ENCODE peak calls at places on chromosomes 12 and 14, in seven cellular contexts. Z is CD8-positive, alpha-beta T cell; J is memory B cell; R is HT-29; C is islet precursor cell; M is activated CD4-positive, alpha-beta T cell treated with anti-CD3 and anti-CD28 coated beads for 48 hours; G is ACHN. A is an unnamed sample.

GRCh38 chr14:68564826-68565760 is 227.8 kb downstream of the ZFP36L1 start:
- DNase-seq in J (no peak), Z (no peak), G (no peak), C (peak), M (peak), R (no peak), A (no peak)

GRCh38 chr14:62654641-62655040 is 390.6 kb downstream of the KCNH5 start:
- DNase-seq in R (no peak), G (no peak), J (no peak), C (no peak), Z (no peak), M (no peak), A (no peak)

GRCh38 chr12:131830335-131831020 is 2.3 kb downstream of the MMP17 start:
- DNase-seq in M (peak), R (peak), Z (no peak), G (peak), J (peak), C (peak), A (peak)

GRCh38 chr12:124694250-124694649 is 126.8 kb upstream of the NCOR2 start:
- DNase-seq in J (no peak), C (no peak), R (no peak), Z (peak), M (peak), G (no peak), A (no peak)

GRCh38 chr14:76919811-76920571 is 93.8 kb downstream of the LRRC74A start:
- DNase-seq in Z (no peak), M (peak), R (peak), G (peak), C (peak), J (no peak), A (no peak)

GRCh38 chr12:3140284-3140683 is 63.1 kb downstream of the TSPAN9 start:
- DNase-seq in M (no peak), J (no peak), C (no peak), Z (no peak), R (no peak), G (no peak), A (peak)

GRCh38 chr14:81303258-81303935 is 82.6 kb upstream of the GTF2A1 start:
- DNase-seq in J (no peak), G (no peak), R (peak), C (peak), Z (no peak), M (peak), A (no peak)

GRCh38 chr12:120666577-120667390 is 20.2 kb upstream of the MLEC start:
- DNase-seq in G (no peak), R (no peak), Z (no peak), C (no peak), M (no peak), J (no peak), A (peak)

GRCh38 chr12:54173066-54173726 is 15.6 kb downstream of the SMUG1 start:
- DNase-seq in J (no peak), Z (peak), G (peak), C (peak), R (peak), M (peak), A (no peak)

GRCh38 chr12:30613119-30613830 is 82.4 kb downstream of the IPO8 start:
- DNase-seq in Z (no peak), G (no peak), R (no peak), M (no peak), C (no peak), J (no peak), A (no peak)

A was measured in chondrocyte.